ENCODE peak calls at places on chromosomes 11 and 22, in eight cellular contexts. G is RKO, S is fibroblast of lung, L is ureter, K is non-pigmented ciliary epithelial cell, C is NCI-H460, Z is SJSA1, E is EL. I is an unnamed sample.

GRCh38 chr11:43989162-43989961 is 46.9 kb downstream of the C11orf96 start:
- DNase-seq in G (no peak), S (no peak), L (no peak), K (no peak), C (no peak), Z (peak), E (no peak), I (peak)

GRCh38 chr11:15774021-15774862 is 582.1 kb downstream of the SOX6 start:
- DNase-seq in G (no peak), S (peak), L (no peak), K (no peak), C (no peak), Z (no peak), E (no peak), I (no peak)

GRCh38 chr22:11629661-11630385 is 3898.2 kb upstream of the OR11H1 start:
- DNase-seq in G (no peak), S (no peak), L (peak), K (no peak), C (no peak), Z (no peak), E (no peak), I (no peak)

GRCh38 chr11:113147249-113147648 is 167.1 kb upstream of the TTC12 start:
- DNase-seq in G (no peak), S (no peak), L (no peak), K (no peak), C (no peak), Z (no peak), E (no peak), I (no peak)

GRCh38 chr11:10376061-10376460 is 71.2 kb downstream of the ADM start:
- DNase-seq in G (no peak), S (no peak), L (no peak), K (no peak), C (no peak), Z (no peak), E (peak), I (no peak)

GRCh38 chr11:129939510-129939909 is 44.1 kb upstream of the NFRKB start:
- DNase-seq in G (no peak), S (no peak), L (no peak), K (no peak), C (no peak), Z (no peak), E (no peak), I (no peak)

GRCh38 chr22:24187731-24188644 is 6.7 kb downstream of the SUSD2 start:
- DNase-seq in G (no peak), S (no peak), L (no peak), K (no peak), C (no peak), Z (no peak), E (no peak), I (no peak)

GRCh38 chr22:19419464-19420178 is 11.9 kb downstream of the HIRA start:
- DNase-seq in G (no peak), S (no peak), L (no peak), K (no peak), C (no peak), Z (no peak), E (no peak), I (no peak)

GRCh38 chr22:38163844-38164577 is 17.6 kb downstream of the PLA2G6 start:
- DNase-seq in G (no peak), S (no peak), L (no peak), K (no peak), C (no peak), Z (no peak), E (no peak), I (no peak)